ENCODE peak calls at places on chromosomes 4 and X, in six cellular contexts. U is left lung; S is effector memory CD4-positive, alpha-beta T cell; J is hepatocyte; Q is transverse colon; Y is Peyer's patch. N is an unnamed sample.

GRCh38 chr4:142088906-142089305 is 452.5 kb downstream of the IL15 start:
- DNase-seq in S (no peak), U (no peak), J (no peak), Q (no peak), Y (no peak), N (no peak)

GRCh38 chrX:1012678-1013300 is 199.7 kb downstream of the CRLF2 start:
- DNase-seq in Y (no peak), S (no peak), Q (no peak), J (no peak), U (no peak), N (no peak)

GRCh38 chrX:49921109-49921508 is 1.3 kb upstream of the CLCN5 start:
- DNase-seq in Y (no peak), Q (no peak), J (no peak), S (no peak), U (no peak), N (no peak)

GRCh38 chrX:103330601-103331397 is 760 bp downstream of the TCEAL7 start:
- DNase-seq in Y (no peak), Q (no peak), J (peak), S (no peak), U (no peak), N (no peak)

GRCh38 chr4:40178672-40179071 is 18.2 kb upstream of the RHOH start:
- DNase-seq in U (no peak), J (no peak), Y (no peak), Q (no peak), S (no peak), N (no peak)

GRCh38 chr4:8917868-8918783 is 46.5 kb upstream of the HMX1 start:
- DNase-seq in Q (peak), J (peak), U (peak), Y (peak), S (peak), N (peak)

GRCh38 chrX:4710618-4711433 is 997.4 kb upstream of the PRKX start:
- DNase-seq in S (no peak), J (peak), U (no peak), Q (no peak), Y (no peak), N (peak)

GRCh38 chrX:93319604-93320003 is 353.8 kb downstream of the NAP1L3 start:
- DNase-seq in Y (no peak), Q (no peak), S (no peak), U (no peak), J (no peak), N (no peak)

GRCh38 chr4:10157478-10158354 is 41.1 kb upstream of the WDR1 start:
- DNase-seq in Y (peak), Q (peak), J (peak), S (peak), U (no peak), N (peak)

GRCh38 chr4:184384810-184385557 is 89.4 kb downstream of the IRF2 start:
- DNase-seq in J (no peak), Q (no peak), Y (no peak), S (no peak), U (no peak), N (no peak)

GRCh38 chr4:139815646-139816601 is 150.3 kb downstream of the MGST2 start:
- DNase-seq in Q (peak), U (no peak), Y (no peak), S (no peak), J (peak), N (peak)

GRCh38 chrX:14356401-14356800 is 172.9 kb upstream of the GLRA2 start:
- DNase-seq in S (no peak), U (no peak), J (no peak), Y (no peak), Q (no peak), N (peak)

GRCh38 chrX:130165181-130165702 is 399 bp downstream of the AIFM1 start:
- DNase-seq in U (no peak), J (no peak), Y (no peak), Q (no peak), S (no peak), N (no peak)

GRCh38 chrX:71056857-71057256 is 11.3 kb downstream of the SNX12 start:
- DNase-seq in U (no peak), J (no peak), Q (no peak), Y (no peak), S (no peak), N (no peak)

GRCh38 chr4:150078041-150078995 is at the start of gene DCLK2:
- DNase-seq in U (peak), S (no peak), J (peak), Y (peak), Q (peak), N (peak)

GRCh38 chrX:103607385-103608304 is at the start of gene TCEAL3:
- DNase-seq in J (peak), Q (peak), S (peak), U (peak), Y (peak), N (no peak)

GRCh38 chr4:138055890-138056289 is 186.3 kb downstream of the SLC7A11 start:
- DNase-seq in J (no peak), S (no peak), Y (no peak), Q (no peak), U (no peak), N (peak)

GRCh38 chrX:110180176-110180927 is 137.5 kb downstream of the AMMECR1 start:
- DNase-seq in S (no peak), Q (no peak), Y (no peak), J (peak), U (no peak), N (peak)

GRCh38 chrX:26557691-26558321 is 341.8 kb downstream of the MAGEB5 start:
- DNase-seq in U (peak), J (no peak), Q (no peak), S (no peak), Y (no peak), N (no peak)

GRCh38 chr4:54687887-54688841 is 30.4 kb downstream of the KIT start:
- DNase-seq in J (no peak), Y (no peak), U (no peak), S (no peak), Q (no peak), N (no peak)

GRCh38 chrX:74509989-74510388 is 88.7 kb downstream of the SLC16A2 start:
- DNase-seq in U (no peak), J (no peak), Q (no peak), Y (no peak), S (no peak), N (no peak)

GRCh38 chr4:149914521-149915115 is 99.0 kb upstream of the IQCM start:
- DNase-seq in Q (peak), U (no peak), S (no peak), Y (no peak), J (peak), N (peak)

GRCh38 chrX:70454441-70455365 is 10.1 kb downstream of the DLG3 start:
- DNase-seq in Q (peak), S (peak), U (peak), J (peak), Y (peak), N (peak)

GRCh38 chr4:47535567-47536147 is 50.6 kb downstream of the ATP10D start:
- DNase-seq in Q (no peak), J (no peak), S (no peak), U (no peak), Y (no peak), N (no peak)

GRCh38 chrX:139290310-139290709 is 240.2 kb upstream of the F9 start:
- DNase-seq in Y (no peak), U (no peak), J (no peak), Q (no peak), S (no peak), N (no peak)

GRCh38 chrX:132209527-132209926 is 9.7 kb downstream of the RAP2C start:
- DNase-seq in U (no peak), Q (no peak), J (no peak), S (no peak), Y (no peak), N (no peak)

GRCh38 chr4:76504613-76505465 is 69.8 kb downstream of the SHROOM3 start:
- DNase-seq in U (no peak), Q (no peak), J (peak), S (no peak), Y (no peak), N (peak)

DNA sequence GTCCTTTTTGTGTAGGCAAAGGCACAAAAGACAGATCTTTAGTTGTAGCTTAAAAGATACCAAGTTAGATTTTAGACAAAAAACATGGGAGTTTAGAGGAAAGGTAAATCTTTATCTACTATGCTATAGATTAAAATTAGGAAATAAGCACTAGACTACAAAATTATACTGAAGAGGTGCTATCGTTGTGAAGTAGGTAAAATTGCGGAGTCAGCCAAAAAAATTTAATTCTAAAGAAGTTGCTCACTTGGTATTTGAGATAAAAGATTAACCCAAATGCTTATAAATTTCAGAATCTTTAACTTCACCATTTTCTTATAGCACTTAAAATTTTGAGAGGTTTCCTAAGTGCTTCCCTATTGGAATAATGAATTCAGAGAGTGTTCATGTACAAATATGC is 604.1 kb downstream of the GRXCR1 start:
- DNase-seq in S (no peak), Q (no peak), Y (no peak), U (no peak), J (no peak), N (no peak)
- H3K27ac ChIP-seq in S (no peak), Q (no peak), Y (no peak), U (no peak), J (no peak), N (no peak)

DNA sequence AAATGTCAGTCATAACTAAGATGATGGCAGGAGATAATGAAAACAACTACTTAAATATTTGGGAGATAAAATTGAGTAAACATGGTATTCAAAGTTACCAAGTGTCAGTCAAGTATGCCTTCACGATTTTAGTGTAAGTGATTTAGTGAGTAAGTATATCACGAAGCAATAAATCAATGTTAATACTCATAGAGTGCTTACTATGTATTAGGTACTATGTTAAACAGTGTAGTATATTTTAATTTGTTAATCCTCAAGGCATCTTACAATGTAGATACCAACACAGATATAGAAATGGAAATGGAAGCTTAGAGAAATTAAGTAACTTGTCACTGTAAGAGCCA is 59.6 kb downstream of the ANXA3 start:
- DNase-seq in U (no peak), J (no peak), Q (no peak), S (no peak), Y (no peak), N (no peak)
- H3K27ac ChIP-seq in U (no peak), J (no peak), Q (no peak), S (no peak), Y (no peak), N (peak)

GRCh38 chrX:19514791-19515614 is at the start of gene MAP3K15:
- DNase-seq in J (peak), S (no peak), Q (peak), U (peak), Y (no peak), N (no peak)
- H3K27ac ChIP-seq in J (no peak), S (no peak), Q (no peak), U (no peak), Y (no peak), N (no peak)

DNA sequence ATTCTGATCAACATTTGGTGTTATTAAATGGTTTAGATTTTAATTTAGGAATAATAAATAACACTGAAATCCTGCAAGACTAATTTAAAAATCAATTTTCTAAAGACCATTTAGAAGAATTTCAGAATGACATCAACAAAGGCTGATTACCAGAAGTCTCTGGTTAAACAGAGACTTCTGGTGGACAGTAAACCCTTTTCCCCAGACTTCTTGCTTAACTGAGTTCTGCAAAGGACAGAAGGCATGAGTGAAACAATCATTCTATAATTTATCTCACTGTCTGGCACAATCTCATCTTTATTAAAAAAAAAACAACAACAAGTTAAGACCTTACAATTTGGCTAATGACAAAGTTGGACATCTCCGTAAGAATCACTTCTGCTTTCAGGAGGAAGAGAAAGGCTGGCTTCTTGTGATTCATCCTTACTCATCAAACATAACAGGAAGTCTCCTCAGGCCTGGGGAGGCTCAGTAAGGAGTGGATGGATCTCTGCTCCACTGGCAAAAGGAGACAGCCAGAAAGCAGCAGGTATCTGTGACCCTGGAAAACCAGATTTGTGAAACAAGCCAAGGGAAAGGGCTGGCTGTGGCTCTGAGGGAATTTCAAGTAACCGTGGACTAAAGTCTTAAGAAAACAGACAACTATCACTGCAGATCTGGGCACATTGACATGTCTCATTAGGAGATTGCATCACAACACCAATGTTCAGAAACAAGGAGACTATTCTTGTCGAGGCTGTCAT is 908 bp upstream of the TLR6 start:
- DNase-seq in S (no peak), Y (peak), Q (peak), U (no peak), J (peak), N (peak)
- H3K27ac ChIP-seq in S (no peak), Y (peak), Q (peak), U (peak), J (peak), N (peak)

DNA sequence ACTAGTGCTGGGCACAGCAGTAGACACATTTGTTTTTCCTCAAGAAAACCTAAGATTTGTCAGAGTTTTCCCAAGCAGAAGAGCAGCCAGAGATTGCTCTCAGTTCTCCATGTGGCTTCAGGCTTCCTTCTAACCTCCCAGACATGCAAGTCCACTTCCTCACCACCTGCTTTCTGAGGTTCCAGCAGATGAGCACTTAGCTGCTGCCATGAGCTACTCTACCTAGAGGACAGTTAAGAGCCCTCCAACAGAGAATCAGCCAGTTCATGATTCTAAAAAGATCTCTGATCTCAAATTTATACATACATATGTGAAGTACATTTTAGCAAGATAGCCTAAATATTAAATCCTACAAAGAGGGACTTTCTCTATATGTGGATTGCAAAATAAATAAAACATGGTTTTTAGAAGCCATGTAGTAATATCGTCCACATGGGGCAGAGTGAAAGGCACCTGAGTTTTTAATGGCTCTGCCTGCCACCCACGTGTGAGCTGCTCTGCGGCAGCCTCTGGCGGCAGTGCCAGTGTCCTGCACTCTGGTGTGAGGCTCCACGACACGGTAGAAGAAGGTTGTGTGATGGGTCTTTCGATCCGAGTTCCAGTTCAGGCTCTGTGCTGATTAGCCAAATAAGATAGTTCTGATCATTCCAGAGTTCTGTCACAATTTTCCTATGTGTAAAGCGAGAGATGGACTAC is 10.3 kb downstream of the CYP4V2 start:
- DNase-seq in J (peak), Q (peak), U (no peak), Y (peak), S (peak), N (no peak)
- H3K27ac ChIP-seq in J (no peak), Q (peak), U (no peak), Y (no peak), S (peak), N (no peak)

DNA sequence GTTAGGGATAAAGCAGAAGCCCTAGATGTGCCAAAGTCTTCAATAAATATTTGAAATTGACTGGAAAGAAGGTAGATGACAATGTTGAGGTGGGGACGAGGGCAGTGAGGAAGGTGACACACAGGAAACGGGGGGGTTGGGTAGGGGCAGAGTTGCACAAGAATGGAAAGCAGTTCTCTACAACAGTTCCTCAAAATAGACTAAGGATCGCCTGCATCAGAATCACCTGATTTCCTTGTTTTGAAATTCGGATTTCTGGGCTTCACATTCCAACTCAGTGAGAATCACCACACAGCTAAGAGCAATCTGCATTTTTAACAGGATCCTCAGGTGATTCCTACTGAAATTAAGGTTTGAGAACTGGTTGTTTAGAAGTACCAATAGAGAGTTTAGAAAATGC is 70.6 kb downstream of the ARFIP1 start:
- DNase-seq in Y (peak), U (peak), J (peak), S (no peak), Q (no peak), N (no peak)
- H3K27ac ChIP-seq in Y (no peak), U (peak), J (peak), S (no peak), Q (no peak), N (no peak)

GRCh38 chrX:23887918-23888317 is 19.8 kb downstream of the APOO start:
- DNase-seq in S (no peak), Q (no peak), J (no peak), Y (no peak), U (no peak), N (no peak)
- H3K27ac ChIP-seq in S (no peak), Q (peak), J (peak), Y (no peak), U (no peak), N (no peak)

N was measured in RWPE1.